ENCODE peak calls at places on chromosomes 3 and 15, in ten cellular contexts. One of them, this sample, is unnamed.
A peak's percentile ranks its signal among the peaks of the same experiment; 100 is the strongest.

GRCh38 chr15:23401627-23402026 is 45.4 kb downstream of the GOLGA6L2 start:
- DNase-seq in dorsolateral prefrontal cortex: no peak
- DNase-seq in transverse colon: no peak
- DNase-seq in GM23338: no peak
- DNase-seq in right lobe of liver: no peak
- DNase-seq in WERI-Rb-1: no peak
- DNase-seq in brain microvascular endothelial cell: no peak
- DNase-seq in left lung: no peak
- DNase-seq in CD8-positive, alpha-beta T cell: no peak
- DNase-seq in A549: no peak
- DNase-seq in this sample: no peak

GRCh38 chr3:47005212-47006144 is 26.0 kb downstream of the NBEAL2 start:
- DNase-seq in A549: no peak
- DNase-seq in CD8-positive, alpha-beta T cell: no peak
- DNase-seq in transverse colon: peak; percentile 7
- DNase-seq in dorsolateral prefrontal cortex: no peak
- DNase-seq in WERI-Rb-1: no peak
- DNase-seq in right lobe of liver: peak; percentile 19
- DNase-seq in left lung: peak; percentile 36
- DNase-seq in brain microvascular endothelial cell: no peak
- DNase-seq in GM23338: no peak
- DNase-seq in this sample: peak; percentile 13

GRCh38 chr3:174784206-174784934 is 74.8 kb upstream of the NAALADL2 start:
- DNase-seq in transverse colon: no peak
- DNase-seq in CD8-positive, alpha-beta T cell: no peak
- DNase-seq in A549: no peak
- DNase-seq in WERI-Rb-1: no peak
- DNase-seq in brain microvascular endothelial cell: no peak
- DNase-seq in left lung: no peak
- DNase-seq in dorsolateral prefrontal cortex: no peak
- DNase-seq in right lobe of liver: no peak
- DNase-seq in GM23338: no peak
- DNase-seq in this sample: no peak

GRCh38 chr3:193716155-193716554 is 123.1 kb downstream of the OPA1 start:
- DNase-seq in A549: no peak
- DNase-seq in WERI-Rb-1: no peak
- DNase-seq in right lobe of liver: no peak
- DNase-seq in brain microvascular endothelial cell: no peak
- DNase-seq in dorsolateral prefrontal cortex: no peak
- DNase-seq in CD8-positive, alpha-beta T cell: no peak
- DNase-seq in left lung: no peak
- DNase-seq in GM23338: no peak
- DNase-seq in transverse colon: no peak
- DNase-seq in this sample: no peak

GRCh38 chr3:48716508-48716981 is 476 bp downstream of the IP6K2 start:
- DNase-seq in brain microvascular endothelial cell: no peak
- DNase-seq in CD8-positive, alpha-beta T cell: no peak
- DNase-seq in right lobe of liver: no peak
- DNase-seq in transverse colon: peak; percentile 35
- DNase-seq in A549: no peak
- DNase-seq in left lung: peak; percentile 35
- DNase-seq in dorsolateral prefrontal cortex: no peak
- DNase-seq in GM23338: peak; percentile 63
- DNase-seq in WERI-Rb-1: no peak
- DNase-seq in this sample: no peak

GRCh38 chr3:58237238-58237939 is at the start of gene ABHD6:
- DNase-seq in transverse colon: peak; percentile 82
- DNase-seq in right lobe of liver: peak; percentile 79
- DNase-seq in CD8-positive, alpha-beta T cell: peak; percentile 76
- DNase-seq in dorsolateral prefrontal cortex: peak; percentile 68
- DNase-seq in brain microvascular endothelial cell: peak; percentile 57
- DNase-seq in left lung: peak; percentile 74
- DNase-seq in GM23338: peak; percentile 83
- DNase-seq in WERI-Rb-1: peak; percentile 73
- DNase-seq in A549: peak; percentile 58
- DNase-seq in this sample: peak; percentile 74

GRCh38 chr15:48143856-48144255 is 23.1 kb downstream of the SLC24A5 start:
- DNase-seq in brain microvascular endothelial cell: no peak
- DNase-seq in CD8-positive, alpha-beta T cell: no peak
- DNase-seq in dorsolateral prefrontal cortex: no peak
- DNase-seq in right lobe of liver: no peak
- DNase-seq in WERI-Rb-1: no peak
- DNase-seq in left lung: no peak
- DNase-seq in transverse colon: no peak
- DNase-seq in A549: no peak
- DNase-seq in GM23338: no peak
- DNase-seq in this sample: no peak

GRCh38 chr3:147680820-147681488 is 271.8 kb downstream of the ZIC1 start:
- DNase-seq in transverse colon: no peak
- DNase-seq in right lobe of liver: no peak
- DNase-seq in brain microvascular endothelial cell: peak; percentile 7
- DNase-seq in A549: no peak
- DNase-seq in CD8-positive, alpha-beta T cell: no peak
- DNase-seq in dorsolateral prefrontal cortex: no peak
- DNase-seq in GM23338: no peak
- DNase-seq in left lung: no peak
- DNase-seq in WERI-Rb-1: no peak
- DNase-seq in this sample: peak; percentile 56

GRCh38 chr3:158845748-158846350 is 44.0 kb downstream of the MFSD1 start:
- DNase-seq in right lobe of liver: no peak
- DNase-seq in dorsolateral prefrontal cortex: no peak
- DNase-seq in left lung: no peak
- DNase-seq in CD8-positive, alpha-beta T cell: no peak
- DNase-seq in WERI-Rb-1: peak; percentile 33
- DNase-seq in brain microvascular endothelial cell: no peak
- DNase-seq in A549: peak; percentile 50
- DNase-seq in transverse colon: no peak
- DNase-seq in GM23338: peak; percentile 71
- DNase-seq in this sample: no peak

GRCh38 chr3:151322549-151322948 is 5.9 kb upstream of the GPR87 start:
- DNase-seq in brain microvascular endothelial cell: no peak
- DNase-seq in transverse colon: no peak
- DNase-seq in WERI-Rb-1: no peak
- DNase-seq in right lobe of liver: no peak
- DNase-seq in A549: no peak
- DNase-seq in left lung: no peak
- DNase-seq in GM23338: no peak
- DNase-seq in CD8-positive, alpha-beta T cell: no peak
- DNase-seq in dorsolateral prefrontal cortex: no peak
- DNase-seq in this sample: no peak

GRCh38 chr3:100163787-100164186 is 49.5 kb upstream of the FILIP1L start:
- DNase-seq in GM23338: no peak
- DNase-seq in left lung: no peak
- DNase-seq in transverse colon: no peak
- DNase-seq in dorsolateral prefrontal cortex: no peak
- DNase-seq in brain microvascular endothelial cell: no peak
- DNase-seq in A549: no peak
- DNase-seq in WERI-Rb-1: no peak
- DNase-seq in right lobe of liver: no peak
- DNase-seq in CD8-positive, alpha-beta T cell: no peak
- DNase-seq in this sample: no peak

DNA sequence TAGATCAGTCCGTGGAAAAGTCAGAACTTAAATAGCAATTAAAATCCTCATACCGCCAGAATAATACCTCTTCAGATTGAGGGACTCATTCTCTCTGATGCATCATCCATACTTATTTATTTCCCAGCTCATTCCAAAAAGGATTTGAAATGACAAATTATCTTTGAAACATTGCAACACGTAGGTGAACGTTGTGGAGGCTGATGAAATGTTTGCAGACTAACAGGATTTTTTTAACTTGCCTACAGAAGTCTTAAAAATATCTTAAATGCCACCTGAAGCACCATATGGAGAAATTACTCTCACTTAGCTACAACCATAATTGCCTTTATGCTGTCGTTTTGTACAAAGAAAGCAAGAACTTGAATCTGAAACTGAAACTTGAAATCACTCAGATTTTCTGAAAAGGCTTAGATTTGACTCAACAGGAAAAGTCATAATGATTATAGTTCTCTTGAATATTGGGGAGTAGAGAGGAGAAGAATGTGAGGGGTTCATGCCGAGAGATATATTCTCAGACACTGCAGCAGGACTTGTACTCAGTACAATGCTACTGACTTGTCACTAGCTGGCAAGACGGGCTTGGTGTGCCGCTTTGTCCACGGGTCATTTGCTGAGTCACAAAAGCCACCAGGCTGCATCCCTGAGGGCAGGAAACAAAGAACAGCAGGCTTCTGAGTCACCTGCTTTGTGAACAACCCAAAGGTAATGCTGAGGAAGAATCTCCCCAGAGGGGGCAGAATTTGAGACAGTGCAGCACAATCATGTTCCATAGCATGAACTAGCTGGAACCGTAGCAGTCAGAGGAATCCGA is 7.1 kb upstream of the FMN1 start:
- DNase-seq in A549: peak; percentile 96
- DNase-seq in dorsolateral prefrontal cortex: peak; percentile 21
- DNase-seq in CD8-positive, alpha-beta T cell: no peak
- DNase-seq in transverse colon: peak; percentile 66
- DNase-seq in GM23338: peak; percentile 77
- DNase-seq in WERI-Rb-1: peak; percentile 82
- DNase-seq in brain microvascular endothelial cell: peak; percentile 47
- DNase-seq in right lobe of liver: peak; percentile 67
- DNase-seq in left lung: peak; percentile 62
- DNase-seq in this sample: peak; percentile 7
- TF ChIP-seq CTCF in A549: peak; percentile 51
- TF ChIP-seq CTCF in dorsolateral prefrontal cortex: no peak
- TF ChIP-seq CTCF in CD8-positive, alpha-beta T cell: no peak
- TF ChIP-seq CTCF in transverse colon: peak; percentile 4
- TF ChIP-seq CTCF in GM23338: peak; percentile 16
- TF ChIP-seq CTCF in WERI-Rb-1: peak; percentile 48
- TF ChIP-seq CTCF in brain microvascular endothelial cell: peak; percentile 47
- TF ChIP-seq CTCF in right lobe of liver: peak; percentile 25
- TF ChIP-seq CTCF in left lung: no peak
- TF ChIP-seq CTCF in this sample: no peak

DNA sequence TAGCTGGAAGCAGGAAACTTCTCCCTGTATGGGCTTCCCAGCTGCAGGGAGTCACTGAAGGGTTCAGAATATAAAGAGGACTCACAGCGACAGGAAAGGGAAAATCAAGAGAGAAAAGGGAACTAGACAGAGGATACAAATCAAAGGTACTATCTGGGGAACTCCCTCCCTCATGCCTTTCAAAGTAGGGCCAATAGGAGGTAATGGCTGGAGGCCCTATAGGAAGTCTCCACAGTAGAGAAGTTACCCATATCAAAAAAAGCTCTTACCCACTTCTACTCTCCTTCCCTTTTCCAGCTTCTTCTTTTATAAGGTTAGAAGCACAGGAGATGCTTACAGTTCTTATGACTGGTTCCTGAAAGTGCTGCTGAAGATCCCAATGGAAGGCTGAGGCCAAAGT is 43.5 kb downstream of the FMN1 start:
- DNase-seq in GM23338: no peak
- DNase-seq in brain microvascular endothelial cell: no peak
- DNase-seq in transverse colon: no peak
- DNase-seq in right lobe of liver: no peak
- DNase-seq in A549: no peak
- DNase-seq in dorsolateral prefrontal cortex: no peak
- DNase-seq in CD8-positive, alpha-beta T cell: no peak
- DNase-seq in WERI-Rb-1: no peak
- DNase-seq in left lung: no peak
- DNase-seq in this sample: no peak
- H3K4me3 ChIP-seq in GM23338: no peak overlapping the region
- H3K4me3 ChIP-seq in brain microvascular endothelial cell: no peak overlapping the region
- H3K4me3 ChIP-seq in transverse colon: no peak overlapping the region
- H3K4me3 ChIP-seq in right lobe of liver: no peak overlapping the region
- H3K4me3 ChIP-seq in A549: no peak overlapping the region
- H3K4me3 ChIP-seq in dorsolateral prefrontal cortex: peak overlapping the region; percentile 47
- H3K4me3 ChIP-seq in CD8-positive, alpha-beta T cell: no peak overlapping the region
- H3K4me3 ChIP-seq in WERI-Rb-1: no peak overlapping the region
- H3K4me3 ChIP-seq in left lung: no peak overlapping the region
- H3K4me3 ChIP-seq in this sample: no peak overlapping the region

DNA sequence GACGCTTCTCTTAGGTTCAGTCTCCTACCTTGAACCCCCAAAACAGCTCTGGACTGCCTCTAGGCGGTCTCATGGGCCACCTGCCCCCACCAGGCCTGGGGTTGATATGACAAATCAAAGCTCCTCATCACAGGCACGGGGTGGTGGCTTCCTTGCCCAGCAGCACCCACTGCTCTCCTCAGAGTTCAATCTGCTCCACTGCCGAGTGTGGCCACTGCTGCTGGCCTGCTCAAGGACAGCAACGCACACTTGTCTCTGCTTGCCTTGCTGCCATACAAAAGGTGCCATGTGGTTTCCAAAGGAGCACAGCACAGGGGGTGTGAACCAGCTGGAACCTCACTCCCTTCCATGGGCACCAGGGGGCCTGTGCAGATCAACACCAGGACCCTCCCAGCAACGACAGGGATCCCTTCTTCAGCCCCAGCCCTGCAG is 10.2 kb downstream of the KBTBD13 start:
- DNase-seq in A549: peak; percentile 43
- DNase-seq in brain microvascular endothelial cell: peak; percentile 7
- DNase-seq in dorsolateral prefrontal cortex: no peak
- DNase-seq in CD8-positive, alpha-beta T cell: no peak
- DNase-seq in transverse colon: no peak
- DNase-seq in right lobe of liver: no peak
- DNase-seq in WERI-Rb-1: peak; percentile 58
- DNase-seq in left lung: no peak
- DNase-seq in GM23338: peak; percentile 49
- DNase-seq in this sample: no peak
- TF ChIP-seq CTCF in A549: no peak
- TF ChIP-seq CTCF in brain microvascular endothelial cell: peak; percentile 58
- TF ChIP-seq CTCF in dorsolateral prefrontal cortex: no peak
- TF ChIP-seq CTCF in CD8-positive, alpha-beta T cell: no peak
- TF ChIP-seq CTCF in transverse colon: no peak
- TF ChIP-seq CTCF in right lobe of liver: no peak
- TF ChIP-seq CTCF in WERI-Rb-1: peak; percentile 68
- TF ChIP-seq CTCF in left lung: no peak
- TF ChIP-seq CTCF in GM23338: peak; percentile 27
- TF ChIP-seq CTCF in this sample: no peak

GRCh38 chr15:74616020-74616939 is 644 bp downstream of the CLK3 start:
- DNase-seq in left lung: peak; percentile 86
- DNase-seq in GM23338: peak; percentile 48
- DNase-seq in transverse colon: peak; percentile 89
- DNase-seq in A549: no peak
- DNase-seq in dorsolateral prefrontal cortex: peak; percentile 55
- DNase-seq in right lobe of liver: peak; percentile 92
- DNase-seq in brain microvascular endothelial cell: peak; percentile 42
- DNase-seq in CD8-positive, alpha-beta T cell: peak; percentile 53
- DNase-seq in WERI-Rb-1: peak; percentile 30
- DNase-seq in this sample: peak; percentile 79
- H3K4me3 ChIP-seq in left lung: peak overlapping the region; percentile 100
- H3K4me3 ChIP-seq in GM23338: peak overlapping the region; percentile 96
- H3K4me3 ChIP-seq in transverse colon: peak overlapping the region; percentile 91
- H3K4me3 ChIP-seq in A549: peak overlapping the region; percentile 93
- H3K4me3 ChIP-seq in dorsolateral prefrontal cortex: peak overlapping the region; percentile 100
- H3K4me3 ChIP-seq in right lobe of liver: peak overlapping the region; percentile 99
- H3K4me3 ChIP-seq in brain microvascular endothelial cell: peak overlapping the region; percentile 95
- H3K4me3 ChIP-seq in CD8-positive, alpha-beta T cell: peak overlapping the region; percentile 95
- H3K4me3 ChIP-seq in WERI-Rb-1: peak overlapping the region; percentile 93
- H3K4me3 ChIP-seq in this sample: peak overlapping the region; percentile 77